ENCODE peak calls at places on chromosomes 3 and 15, in seven cellular contexts. G is heart right ventricle; C is Karpas-422; S is ELR; K is stimulated activated CD8-positive, alpha-beta memory T cell treated with anti-CD3 and anti-CD28 coated beads, Interleukin-7, amount 100 ng/mL, for 1 hour; F is SHP77; I is activated CD4-positive, alpha-beta T cell treated with anti-CD3 and anti-CD28 coated beads for 48 hours. X is an unnamed sample.

GRCh38 chr3:64417816-64418215 is 192.6 kb upstream of the PRICKLE2 start:
- DNase-seq in G (no peak), C (no peak), S (peak), K (no peak), F (no peak), I (no peak), X (no peak)

GRCh38 chr3:129474986-129475804 is 35.2 kb downstream of the IFT122 start:
- DNase-seq in G (no peak), C (peak), S (peak), K (no peak), F (no peak), I (no peak), X (no peak)

GRCh38 chr15:59762558-59762957 is 73.4 kb upstream of the BNIP2 start:
- DNase-seq in G (no peak), C (no peak), S (no peak), K (no peak), F (no peak), I (peak), X (no peak)

GRCh38 chr3:45555666-45556065 is 38.9 kb upstream of the LIMD1 start:
- DNase-seq in G (no peak), C (no peak), S (no peak), K (no peak), F (no peak), I (no peak), X (no peak)

GRCh38 chr15:24861014-24861690 is 93.6 kb upstream of the SNRPN start:
- DNase-seq in G (no peak), C (no peak), S (no peak), K (no peak), F (no peak), I (no peak), X (no peak)

GRCh38 chr15:58369261-58369699 is 62.5 kb upstream of the LIPC start:
- DNase-seq in G (no peak), C (peak), S (no peak), K (no peak), F (no peak), I (no peak), X (no peak)

GRCh38 chr3:29453278-29453961 is 172.5 kb downstream of the RBMS3 start:
- DNase-seq in G (peak), C (no peak), S (no peak), K (no peak), F (peak), I (no peak), X (no peak)

GRCh38 chr3:104556372-104557078 is 810.2 kb upstream of the ALCAM start:
- DNase-seq in G (no peak), C (no peak), S (no peak), K (no peak), F (no peak), I (no peak), X (no peak)

GRCh38 chr3:148950806-148951205 is 40.5 kb upstream of the GYG1 start:
- DNase-seq in G (no peak), C (peak), S (peak), K (no peak), F (no peak), I (no peak), X (no peak)

GRCh38 chr15:66854012-66854965 is 152.3 kb downstream of the SMAD6 start:
- DNase-seq in G (no peak), C (no peak), S (no peak), K (no peak), F (no peak), I (no peak), X (no peak)

GRCh38 chr3:123584284-123584987 is 417 bp downstream of the HACD2 start:
- DNase-seq in G (peak), C (peak), S (no peak), K (no peak), F (peak), I (no peak), X (no peak)

GRCh38 chr3:163368168-163368567 is 1710.1 kb downstream of the SI start:
- DNase-seq in G (no peak), C (no peak), S (peak), K (no peak), F (no peak), I (no peak), X (peak)

GRCh38 chr3:6447166-6447801 is 413.6 kb upstream of the GRM7 start:
- DNase-seq in G (no peak), C (no peak), S (no peak), K (no peak), F (no peak), I (no peak), X (no peak)

GRCh38 chr3:152315623-152316022 is 46.9 kb downstream of the MBNL1 start:
- DNase-seq in G (no peak), C (no peak), S (no peak), K (no peak), F (no peak), I (no peak), X (no peak)

GRCh38 chr15:61654918-61655317 is 405.3 kb downstream of the VPS13C start:
- DNase-seq in G (no peak), C (no peak), S (no peak), K (no peak), F (no peak), I (no peak), X (no peak)

GRCh38 chr3:172280406-172281051 is 167.7 kb downstream of the GHSR start:
- DNase-seq in G (no peak), C (no peak), S (peak), K (no peak), F (no peak), I (no peak), X (peak)

GRCh38 chr15:88242586-88242985 is 14.0 kb downstream of the NTRK3 start:
- DNase-seq in G (no peak), C (no peak), S (no peak), K (no peak), F (no peak), I (no peak), X (no peak)